ENCODE peak calls at places on chromosomes 13 and 19, in eight cellular contexts. K, H, R, M, P, T, W and G are unnamed samples.

GRCh38 chr13:26037302-26037701 is 14.5 kb downstream of the SHISA2 start:
- DNase-seq in M (no peak), R (no peak), K (peak), W (no peak), P (no peak), H (no peak), T (no peak), G (no peak)

GRCh38 chr19:35451278-35452096 is 3.4 kb downstream of the FFAR2 start:
- DNase-seq in M (no peak), T (no peak), W (no peak), P (no peak), R (no peak), H (no peak), K (no peak), G (no peak)

GRCh38 chr13:31245974-31246373 is 46.2 kb downstream of the B3GLCT start:
- DNase-seq in P (no peak), K (no peak), T (no peak), M (no peak), W (no peak), H (no peak), R (no peak), G (no peak)

GRCh38 chr13:39073983-39074382 is 35.7 kb downstream of the NHLRC3 start:
- DNase-seq in P (no peak), R (no peak), M (no peak), T (no peak), W (no peak), H (no peak), K (no peak), G (no peak)

GRCh38 chr13:72970301-72970880 is 88.4 kb upstream of the KLF5 start:
- DNase-seq in R (no peak), H (no peak), K (no peak), M (no peak), T (no peak), P (no peak), W (no peak), G (no peak)

GRCh38 chr13:23321534-23322241 is 111.8 kb downstream of the SACS start:
- DNase-seq in M (peak), R (no peak), W (peak), T (peak), K (no peak), H (peak), P (peak), G (peak)

GRCh38 chr19:5452594-5453565 is 2.3 kb upstream of the ZNRF4 start:
- DNase-seq in H (no peak), W (peak), P (no peak), T (no peak), R (no peak), K (no peak), M (no peak), G (no peak)

GRCh38 chr19:16078759-16079707 is 2.7 kb downstream of the TPM4 start:
- DNase-seq in P (no peak), T (peak), W (peak), R (no peak), M (no peak), H (peak), K (no peak), G (peak)

GRCh38 chr19:38564981-38565685 is 52.6 kb downstream of the MAP4K1 start:
- DNase-seq in H (no peak), K (no peak), W (no peak), M (no peak), R (peak), P (no peak), T (no peak), G (no peak)

GRCh38 chr19:2758601-2759313 is 18.9 kb upstream of the SLC39A3 start:
- DNase-seq in R (no peak), K (no peak), W (no peak), H (no peak), T (no peak), P (no peak), M (no peak), G (no peak)

GRCh38 chr13:99605417-99606321 is 104.4 kb downstream of the TM9SF2 start:
- DNase-seq in W (no peak), M (no peak), H (no peak), T (peak), R (peak), P (peak), K (peak), G (no peak)

GRCh38 chr19:45655073-45655472 is 12.9 kb upstream of the GIPR start:
- DNase-seq in T (no peak), H (no peak), R (no peak), W (no peak), M (no peak), P (no peak), K (no peak), G (no peak)

GRCh38 chr13:110646442-110647364 is 31.4 kb downstream of the NAXD start:
- DNase-seq in K (no peak), M (no peak), T (no peak), H (no peak), P (peak), W (no peak), R (peak), G (no peak)

GRCh38 chr19:21677696-21678418 is 89.5 kb downstream of the ZNF100 start:
- DNase-seq in K (no peak), W (no peak), T (no peak), M (no peak), R (peak), H (no peak), P (no peak), G (no peak)

GRCh38 chr19:13890136-13890535 is 13.2 kb downstream of the NANOS3 start:
- DNase-seq in M (no peak), K (no peak), P (no peak), W (no peak), R (no peak), T (no peak), H (no peak), G (no peak)

GRCh38 chr13:23449386-23450162 is 16.1 kb upstream of the SACS start:
- DNase-seq in K (no peak), R (no peak), H (no peak), P (no peak), T (no peak), M (no peak), W (no peak), G (no peak)

GRCh38 chr19:47094557-47095517 is 18.7 kb downstream of the ZC3H4 start:
- DNase-seq in M (no peak), P (no peak), T (no peak), K (no peak), H (no peak), R (peak), W (no peak), G (no peak)

GRCh38 chr19:4391701-4392543 is 8.4 kb downstream of the SH3GL1 start:
- DNase-seq in P (no peak), T (peak), W (peak), M (no peak), R (peak), K (no peak), H (peak), G (peak)

GRCh38 chr19:53057904-53058579 is 13.5 kb downstream of the ERVV-2 start:
- DNase-seq in H (no peak), T (no peak), W (no peak), R (no peak), P (no peak), M (no peak), K (no peak), G (no peak)

GRCh38 chr19:53132231-53132991 is at the start of gene ZNF415:
- DNase-seq in T (peak), W (peak), K (peak), R (peak), P (peak), M (peak), H (peak), G (peak)

GRCh38 chr19:49653466-49653806 is 11.4 kb downstream of the SCAF1 start:
- DNase-seq in P (no peak), T (no peak), K (no peak), M (no peak), H (no peak), R (peak), W (no peak), G (no peak)

GRCh38 chr19:5001547-5002131 is 32.7 kb downstream of the KDM4B start:
- DNase-seq in H (peak), W (peak), T (no peak), K (no peak), P (no peak), R (no peak), M (no peak), G (peak)

GRCh38 chr13:36090592-36090991 is 40.6 kb downstream of the DCLK1 start:
- DNase-seq in M (no peak), H (no peak), W (no peak), P (no peak), R (no peak), T (no peak), K (no peak), G (peak)

GRCh38 chr19:28486934-28487333 is 726.0 kb downstream of the UQCRFS1 start:
- DNase-seq in H (no peak), K (no peak), P (no peak), M (no peak), W (no peak), T (no peak), R (no peak), G (no peak)

GRCh38 chr19:9848060-9848459 is 12.9 kb downstream of the PIN1 start:
- DNase-seq in K (no peak), M (no peak), P (no peak), H (no peak), T (no peak), W (no peak), R (no peak), G (no peak)

GRCh38 chr13:80132741-80133601 is 208.0 kb downstream of the SPRY2 start:
- DNase-seq in M (peak), R (no peak), P (peak), H (peak), K (no peak), T (peak), W (peak), G (peak)

GRCh38 chr13:77492982-77493381 is 42.5 kb upstream of the SCEL start:
- DNase-seq in W (no peak), H (peak), T (no peak), M (no peak), P (no peak), K (no peak), R (no peak), G (peak)

GRCh38 chr19:11152318-11153062 is 3.1 kb downstream of the SPC24 start:
- DNase-seq in W (peak), T (peak), K (no peak), R (no peak), M (peak), P (peak), H (peak), G (peak)

GRCh38 chr13:108690726-108691125 is 61.3 kb downstream of the MYO16 start:
- DNase-seq in P (no peak), K (no peak), M (no peak), W (no peak), H (no peak), R (no peak), T (no peak), G (no peak)

GRCh38 chr13:44388427-44388826 is 14.8 kb downstream of the SERP2 start:
- DNase-seq in T (no peak), R (no peak), W (no peak), K (no peak), H (no peak), P (peak), M (no peak), G (no peak)

GRCh38 chr19:16051254-16052025 is 24.9 kb upstream of the TPM4 start:
- DNase-seq in W (no peak), M (no peak), T (no peak), K (no peak), H (peak), P (peak), R (no peak), G (no peak)

GRCh38 chr13:28469316-28469715 is 25.6 kb downstream of the FLT1 start:
- DNase-seq in W (no peak), T (no peak), R (no peak), M (no peak), P (no peak), H (no peak), K (no peak), G (no peak)

GRCh38 chr13:48221301-48222190 is 11.5 kb upstream of the ITM2B start:
- DNase-seq in K (no peak), T (no peak), R (no peak), M (no peak), W (no peak), P (no peak), H (no peak), G (no peak)

DNA sequence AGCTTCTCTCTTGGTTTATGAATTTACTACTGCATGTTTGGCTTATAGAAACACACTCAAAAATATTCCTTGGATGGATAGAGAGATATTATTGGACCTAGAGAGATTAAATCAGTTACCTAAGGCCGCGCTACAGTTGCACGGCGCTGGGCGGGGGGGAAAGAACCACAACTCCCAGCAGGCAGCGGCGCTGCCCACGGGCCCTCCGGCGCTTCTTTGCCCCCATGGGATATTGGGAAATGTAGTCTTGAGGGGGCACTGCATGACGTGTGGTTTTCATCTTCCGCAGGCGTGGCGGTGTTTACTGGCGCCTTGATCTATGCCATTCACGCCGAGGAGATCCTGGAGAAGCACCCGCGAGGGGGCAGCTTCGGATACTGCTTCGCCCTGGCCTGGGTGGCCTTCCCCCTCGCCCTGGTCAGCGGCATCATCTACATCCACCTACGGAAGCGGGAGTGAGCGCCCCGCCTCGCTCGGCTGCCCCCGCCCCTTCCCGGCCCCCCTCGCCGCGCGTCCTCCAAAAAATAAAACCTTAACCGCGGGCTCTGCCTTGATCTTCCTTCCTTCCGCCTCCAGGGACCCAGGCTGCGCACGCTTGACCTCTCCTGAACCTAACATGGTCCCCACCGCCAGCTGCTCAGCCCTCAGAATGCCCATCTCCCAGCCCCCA is 4.8 kb downstream of the EMP3 start:
- DNase-seq in R (peak), M (no peak), H (no peak), K (peak), P (peak), T (peak), W (no peak), G (peak)
- H3K4me3 ChIP-seq in R (peak), M (peak), H (no peak), K (peak), P (peak), T (peak), W (no peak), G (no peak)

DNA sequence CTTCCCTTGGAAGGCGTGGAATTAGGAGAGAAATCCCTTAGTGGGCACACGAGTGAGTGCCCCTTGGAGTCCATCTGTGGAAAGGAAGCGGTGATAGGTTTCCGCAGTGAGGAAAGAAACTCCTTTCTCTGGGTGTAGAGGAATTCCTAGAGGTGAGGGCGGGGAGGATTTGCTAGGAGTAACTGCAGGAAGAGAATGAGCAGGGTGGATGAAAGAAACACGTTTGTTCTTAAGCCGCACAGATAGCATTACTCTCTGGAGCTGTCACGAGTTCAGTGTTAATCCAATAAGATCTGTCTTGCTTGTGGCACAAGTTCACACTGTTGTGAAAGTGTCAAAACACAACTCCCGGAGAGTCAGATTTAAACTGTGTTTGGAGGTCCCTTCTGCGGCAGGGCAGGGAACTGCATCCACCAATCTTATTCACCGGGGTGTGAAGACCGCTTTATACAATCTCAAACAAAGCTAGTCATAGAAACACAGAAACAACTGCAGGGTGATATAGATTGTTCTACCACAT is 1.2 kb downstream of the KL start:
- DNase-seq in P (peak), H (peak), K (no peak), W (peak), R (no peak), T (peak), M (no peak), G (peak)
- H3K4me3 ChIP-seq in P (peak), H (no peak), K (no peak), W (no peak), R (peak), T (peak), M (peak), G (no peak)

GRCh38 chr19:18172331-18173053 is 1.1 kb upstream of the IFI30 start:
- DNase-seq in M (no peak), T (no peak), K (no peak), H (no peak), P (no peak), W (no peak), R (no peak), G (no peak)

GRCh38 chr19:18170714-18171255 is 2.8 kb upstream of the IFI30 start:
- DNase-seq in K (no peak), R (no peak), T (no peak), M (no peak), H (no peak), P (peak), W (no peak), G (no peak)

GRCh38 chr19:18173572-18174294 is at the start of gene IFI30:
- DNase-seq in H (peak), P (peak), M (no peak), T (peak), R (peak), W (no peak), K (no peak), G (no peak)

GRCh38 chr19:18173054-18173571 is 500 bp upstream of the IFI30 start:
- DNase-seq in M (no peak), H (peak), R (peak), T (peak), W (no peak), K (no peak), P (peak), G (no peak)

GRCh38 chr19:18171605-18172327 is 1.8 kb upstream of the IFI30 start:
- DNase-seq in R (no peak), W (no peak), H (no peak), T (no peak), P (no peak), K (no peak), M (no peak), G (no peak)
- H3K4me3 ChIP-seq in R (no peak), W (no peak), H (no peak), T (no peak), P (no peak), K (no peak), M (no peak), G (no peak)

DNA sequence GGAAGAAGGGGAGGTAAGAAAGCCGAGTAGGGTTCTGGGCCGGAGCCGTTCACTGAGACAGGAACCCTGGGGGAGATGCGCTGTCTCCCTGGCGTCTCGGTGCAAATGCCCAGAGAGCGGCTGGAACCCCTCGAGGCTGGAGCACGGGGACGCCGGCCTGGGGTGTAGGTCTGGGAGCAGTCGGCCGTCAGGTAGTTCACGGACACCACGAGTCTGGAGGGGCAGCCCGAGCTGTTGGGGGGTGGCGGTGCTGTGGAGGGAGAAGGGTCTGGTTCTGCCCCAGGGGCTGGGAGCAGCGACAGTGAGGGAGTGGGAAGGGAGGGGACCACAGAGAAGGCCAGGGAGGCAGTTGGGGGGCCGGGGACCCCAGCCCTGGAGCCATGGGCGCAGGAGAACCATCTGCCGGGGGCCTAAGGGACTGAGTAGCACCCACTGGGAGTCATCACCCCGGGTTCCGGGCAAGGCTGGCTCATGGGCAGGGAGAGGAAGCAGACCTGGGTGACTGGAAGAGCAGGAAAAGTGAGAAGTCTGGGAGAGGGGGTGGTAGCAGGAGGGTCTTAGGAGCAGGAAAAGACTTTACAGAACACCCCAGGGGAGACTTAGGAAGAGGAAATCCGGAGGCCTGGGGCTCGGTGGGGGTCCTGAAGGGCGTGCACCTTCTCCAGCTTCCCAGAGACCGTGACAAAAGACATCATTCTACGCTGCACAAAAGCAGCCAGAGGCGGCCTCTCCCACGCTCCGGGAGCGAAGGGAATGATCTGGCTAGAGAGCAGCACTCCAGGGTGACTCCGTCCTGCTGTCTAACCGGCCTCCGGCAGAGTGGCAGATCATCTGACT is 173.1 kb upstream of the SOX1 start:
- DNase-seq in K (peak), H (no peak), T (no peak), P (peak), M (peak), R (no peak), W (no peak), G (no peak)
- H3K4me3 ChIP-seq in K (peak), H (no peak), T (peak), P (no peak), M (peak), R (no peak), W (no peak), G (no peak)

GRCh38 chr19:55633866-55634265 is 6.9 kb upstream of the ZNF580 start:
- DNase-seq in W (no peak), R (peak), T (peak), K (no peak), H (peak), M (no peak), P (no peak), G (no peak)
- H3K4me3 ChIP-seq in W (no peak), R (no peak), T (peak), K (peak), H (no peak), M (no peak), P (no peak), G (no peak)